ENCODE peak calls at places on chromosomes 12 and 14, in eight cellular contexts. One of them, this sample, is unnamed.

GRCh38 chr14:75711796-75712211 is 50.8 kb downstream of the TTLL5 start:
- DNase-seq in RCC 7860: peak; percentile 93
- DNase-seq in SW 1271: no peak
- DNase-seq in tibial artery: peak; percentile 86
- DNase-seq in choroid plexus epithelial cell: peak; percentile 87
- DNase-seq in activated CD8-positive, alpha-beta memory T cell treated with anti-CD3 and anti-CD28 coated beads for 1 hour: no peak
- DNase-seq in ELR: peak; percentile 76
- DNase-seq in activated CD4-positive, CD25-positive, alpha-beta regulatory T cell: no peak
- DNase-seq in this sample: peak; percentile 67

GRCh38 chr14:89621009-89621421 is 204.0 kb upstream of the FOXN3 start:
- DNase-seq in RCC 7860: no peak
- DNase-seq in SW 1271: no peak
- DNase-seq in tibial artery: no peak
- DNase-seq in choroid plexus epithelial cell: no peak
- DNase-seq in activated CD8-positive, alpha-beta memory T cell treated with anti-CD3 and anti-CD28 coated beads for 1 hour: no peak
- DNase-seq in ELR: no peak
- DNase-seq in activated CD4-positive, CD25-positive, alpha-beta regulatory T cell: no peak
- DNase-seq in this sample: no peak

GRCh38 chr12:109706747-109707469 is 6.7 kb upstream of the FAM222A start:
- DNase-seq in RCC 7860: no peak
- DNase-seq in SW 1271: no peak
- DNase-seq in tibial artery: no peak
- DNase-seq in choroid plexus epithelial cell: no peak
- DNase-seq in activated CD8-positive, alpha-beta memory T cell treated with anti-CD3 and anti-CD28 coated beads for 1 hour: no peak
- DNase-seq in ELR: no peak
- DNase-seq in activated CD4-positive, CD25-positive, alpha-beta regulatory T cell: no peak
- DNase-seq in this sample: no peak

GRCh38 chr14:22976620-22977433 is 5.5 kb downstream of the AJUBA start:
- DNase-seq in RCC 7860: peak; percentile 70
- DNase-seq in SW 1271: no peak
- DNase-seq in tibial artery: no peak
- DNase-seq in choroid plexus epithelial cell: peak; percentile 71
- DNase-seq in activated CD8-positive, alpha-beta memory T cell treated with anti-CD3 and anti-CD28 coated beads for 1 hour: no peak
- DNase-seq in ELR: peak; percentile 59
- DNase-seq in activated CD4-positive, CD25-positive, alpha-beta regulatory T cell: no peak
- DNase-seq in this sample: no peak

GRCh38 chr12:85711735-85712390 is 124.3 kb downstream of the RASSF9 start:
- DNase-seq in RCC 7860: no peak
- DNase-seq in SW 1271: no peak
- DNase-seq in tibial artery: peak; percentile 88
- DNase-seq in choroid plexus epithelial cell: no peak
- DNase-seq in activated CD8-positive, alpha-beta memory T cell treated with anti-CD3 and anti-CD28 coated beads for 1 hour: no peak
- DNase-seq in ELR: no peak
- DNase-seq in activated CD4-positive, CD25-positive, alpha-beta regulatory T cell: no peak
- DNase-seq in this sample: peak; percentile 89

GRCh38 chr14:52551696-52552062 is 626 bp downstream of the TXNDC16 start:
- DNase-seq in RCC 7860: no peak
- DNase-seq in SW 1271: no peak
- DNase-seq in tibial artery: no peak
- DNase-seq in choroid plexus epithelial cell: peak; percentile 67
- DNase-seq in activated CD8-positive, alpha-beta memory T cell treated with anti-CD3 and anti-CD28 coated beads for 1 hour: no peak
- DNase-seq in ELR: peak; percentile 53
- DNase-seq in activated CD4-positive, CD25-positive, alpha-beta regulatory T cell: no peak
- DNase-seq in this sample: no peak

GRCh38 chr14:20332946-20333782 is at the start of gene CCNB1IP1:
- DNase-seq in RCC 7860: peak; percentile 66
- DNase-seq in SW 1271: peak; percentile 23
- DNase-seq in tibial artery: peak; percentile 80
- DNase-seq in choroid plexus epithelial cell: peak; percentile 94
- DNase-seq in activated CD8-positive, alpha-beta memory T cell treated with anti-CD3 and anti-CD28 coated beads for 1 hour: no peak
- DNase-seq in ELR: peak; percentile 91
- DNase-seq in activated CD4-positive, CD25-positive, alpha-beta regulatory T cell: no peak
- DNase-seq in this sample: peak; percentile 71

GRCh38 chr12:127984386-127985055 is 282.4 kb upstream of the TMEM132C start:
- DNase-seq in RCC 7860: peak; percentile 59
- DNase-seq in SW 1271: no peak
- DNase-seq in tibial artery: no peak
- DNase-seq in choroid plexus epithelial cell: peak; percentile 18
- DNase-seq in activated CD8-positive, alpha-beta memory T cell treated with anti-CD3 and anti-CD28 coated beads for 1 hour: no peak
- DNase-seq in ELR: peak; percentile 66
- DNase-seq in activated CD4-positive, CD25-positive, alpha-beta regulatory T cell: no peak
- DNase-seq in this sample: no peak

GRCh38 chr12:111437816-111438454 is 32.2 kb downstream of the SH2B3 start:
- DNase-seq in RCC 7860: peak; percentile 76
- DNase-seq in SW 1271: peak; percentile 57
- DNase-seq in tibial artery: peak; percentile 83
- DNase-seq in choroid plexus epithelial cell: peak; percentile 84
- DNase-seq in activated CD8-positive, alpha-beta memory T cell treated with anti-CD3 and anti-CD28 coated beads for 1 hour: no peak
- DNase-seq in ELR: peak; percentile 96
- DNase-seq in activated CD4-positive, CD25-positive, alpha-beta regulatory T cell: no peak
- DNase-seq in this sample: peak; percentile 84

GRCh38 chr14:92173668-92174067 is 51.9 kb downstream of the CPSF2 start:
- DNase-seq in RCC 7860: peak; percentile 15
- DNase-seq in SW 1271: no peak
- DNase-seq in tibial artery: no peak
- DNase-seq in choroid plexus epithelial cell: peak; percentile 25
- DNase-seq in activated CD8-positive, alpha-beta memory T cell treated with anti-CD3 and anti-CD28 coated beads for 1 hour: no peak
- DNase-seq in ELR: peak; percentile 67
- DNase-seq in activated CD4-positive, CD25-positive, alpha-beta regulatory T cell: no peak
- DNase-seq in this sample: no peak

GRCh38 chr12:179885-180284 is 34.1 kb downstream of the SLC6A12 start:
- DNase-seq in RCC 7860: peak; percentile 47
- DNase-seq in SW 1271: no peak
- DNase-seq in tibial artery: no peak
- DNase-seq in choroid plexus epithelial cell: no peak
- DNase-seq in activated CD8-positive, alpha-beta memory T cell treated with anti-CD3 and anti-CD28 coated beads for 1 hour: no peak
- DNase-seq in ELR: no peak
- DNase-seq in activated CD4-positive, CD25-positive, alpha-beta regulatory T cell: no peak
- DNase-seq in this sample: no peak

GRCh38 chr14:76203086-76204001 is 51.6 kb downstream of the GPATCH2L start:
- DNase-seq in RCC 7860: peak; percentile 72
- DNase-seq in SW 1271: no peak
- DNase-seq in tibial artery: no peak
- DNase-seq in choroid plexus epithelial cell: peak; percentile 99
- DNase-seq in activated CD8-positive, alpha-beta memory T cell treated with anti-CD3 and anti-CD28 coated beads for 1 hour: no peak
- DNase-seq in ELR: peak; percentile 97
- DNase-seq in activated CD4-positive, CD25-positive, alpha-beta regulatory T cell: no peak
- DNase-seq in this sample: no peak

GRCh38 chr12:3520168-3520567 is 29.2 kb downstream of the PRMT8 start:
- DNase-seq in RCC 7860: no peak
- DNase-seq in SW 1271: no peak
- DNase-seq in tibial artery: no peak
- DNase-seq in choroid plexus epithelial cell: peak; percentile 5
- DNase-seq in activated CD8-positive, alpha-beta memory T cell treated with anti-CD3 and anti-CD28 coated beads for 1 hour: no peak
- DNase-seq in ELR: no peak
- DNase-seq in activated CD4-positive, CD25-positive, alpha-beta regulatory T cell: no peak
- DNase-seq in this sample: no peak

GRCh38 chr14:104749111-104749649 is 3.8 kb upstream of the SIVA1 start:
- DNase-seq in RCC 7860: no peak
- DNase-seq in SW 1271: no peak
- DNase-seq in tibial artery: peak; percentile 89
- DNase-seq in choroid plexus epithelial cell: peak; percentile 66
- DNase-seq in activated CD8-positive, alpha-beta memory T cell treated with anti-CD3 and anti-CD28 coated beads for 1 hour: no peak
- DNase-seq in ELR: peak; percentile 65
- DNase-seq in activated CD4-positive, CD25-positive, alpha-beta regulatory T cell: no peak
- DNase-seq in this sample: no peak

GRCh38 chr12:4701863-4702262 is 18.3 kb upstream of the GALNT8 start:
- DNase-seq in RCC 7860: no peak
- DNase-seq in SW 1271: no peak
- DNase-seq in tibial artery: no peak
- DNase-seq in choroid plexus epithelial cell: no peak
- DNase-seq in activated CD8-positive, alpha-beta memory T cell treated with anti-CD3 and anti-CD28 coated beads for 1 hour: no peak
- DNase-seq in ELR: no peak
- DNase-seq in activated CD4-positive, CD25-positive, alpha-beta regulatory T cell: no peak
- DNase-seq in this sample: no peak

GRCh38 chr12:13173537-13173936 is 23.0 kb upstream of the EMP1 start:
- DNase-seq in RCC 7860: peak; percentile 78
- DNase-seq in SW 1271: no peak
- DNase-seq in tibial artery: peak; percentile 85
- DNase-seq in choroid plexus epithelial cell: peak; percentile 94
- DNase-seq in activated CD8-positive, alpha-beta memory T cell treated with anti-CD3 and anti-CD28 coated beads for 1 hour: no peak
- DNase-seq in ELR: peak; percentile 98
- DNase-seq in activated CD4-positive, CD25-positive, alpha-beta regulatory T cell: no peak
- DNase-seq in this sample: peak; percentile 89